ENCODE peak calls at places on chromosomes 2 and 18, in four cellular contexts. One of them, this sample, is unnamed.

GRCh38 chr18:49162226-49162848 is 211.6 kb upstream of the SMAD7 start:
- DNase-seq in GM23248: no peak
- DNase-seq in NCI-H1092 treated with DMSO at 0.1 percent for 48 hours: no peak
- DNase-seq in stimulated activated CD8-positive, alpha-beta memory T cell treated with anti-CD3 and anti-CD28 coated beads, Interleukin-4, amount 100 ng/mL, for 24 hours: no peak
- DNase-seq in this sample: no peak

GRCh38 chr2:236731767-236732580 is 162.3 kb downstream of the ACKR3 start:
- DNase-seq in GM23248: peak
- DNase-seq in NCI-H1092 treated with DMSO at 0.1 percent for 48 hours: no peak
- DNase-seq in stimulated activated CD8-positive, alpha-beta memory T cell treated with anti-CD3 and anti-CD28 coated beads, Interleukin-4, amount 100 ng/mL, for 24 hours: no peak
- DNase-seq in this sample: no peak

GRCh38 chr2:171210864-171211431 is 50.3 kb upstream of the TLK1 start:
- DNase-seq in GM23248: no peak
- DNase-seq in NCI-H1092 treated with DMSO at 0.1 percent for 48 hours: no peak
- DNase-seq in stimulated activated CD8-positive, alpha-beta memory T cell treated with anti-CD3 and anti-CD28 coated beads, Interleukin-4, amount 100 ng/mL, for 24 hours: no peak
- DNase-seq in this sample: no peak

GRCh38 chr2:238722883-238723282 is 125.0 kb upstream of the TWIST2 start:
- DNase-seq in GM23248: no peak
- DNase-seq in NCI-H1092 treated with DMSO at 0.1 percent for 48 hours: no peak
- DNase-seq in stimulated activated CD8-positive, alpha-beta memory T cell treated with anti-CD3 and anti-CD28 coated beads, Interleukin-4, amount 100 ng/mL, for 24 hours: no peak
- DNase-seq in this sample: no peak

GRCh38 chr2:235711527-235711926 is 217.7 kb downstream of the AGAP1 start:
- DNase-seq in GM23248: no peak
- DNase-seq in NCI-H1092 treated with DMSO at 0.1 percent for 48 hours: no peak
- DNase-seq in stimulated activated CD8-positive, alpha-beta memory T cell treated with anti-CD3 and anti-CD28 coated beads, Interleukin-4, amount 100 ng/mL, for 24 hours: no peak
- DNase-seq in this sample: no peak

GRCh38 chr2:176986579-176986978 is 226.0 kb upstream of the HNRNPA3 start:
- DNase-seq in GM23248: no peak
- DNase-seq in NCI-H1092 treated with DMSO at 0.1 percent for 48 hours: peak
- DNase-seq in stimulated activated CD8-positive, alpha-beta memory T cell treated with anti-CD3 and anti-CD28 coated beads, Interleukin-4, amount 100 ng/mL, for 24 hours: no peak
- DNase-seq in this sample: no peak

GRCh38 chr2:181891966-181892794 is 650 bp downstream of the ITPRID2 start:
- DNase-seq in GM23248: peak
- DNase-seq in NCI-H1092 treated with DMSO at 0.1 percent for 48 hours: peak
- DNase-seq in stimulated activated CD8-positive, alpha-beta memory T cell treated with anti-CD3 and anti-CD28 coated beads, Interleukin-4, amount 100 ng/mL, for 24 hours: peak
- DNase-seq in this sample: peak

GRCh38 chr2:146468578-146468977 is 1376.3 kb upstream of the ACVR2A start:
- DNase-seq in GM23248: no peak
- DNase-seq in NCI-H1092 treated with DMSO at 0.1 percent for 48 hours: no peak
- DNase-seq in stimulated activated CD8-positive, alpha-beta memory T cell treated with anti-CD3 and anti-CD28 coated beads, Interleukin-4, amount 100 ng/mL, for 24 hours: no peak
- DNase-seq in this sample: no peak

GRCh38 chr2:185201063-185201462 is 537.5 kb upstream of the FSIP2 start:
- DNase-seq in GM23248: no peak
- DNase-seq in NCI-H1092 treated with DMSO at 0.1 percent for 48 hours: peak
- DNase-seq in stimulated activated CD8-positive, alpha-beta memory T cell treated with anti-CD3 and anti-CD28 coated beads, Interleukin-4, amount 100 ng/mL, for 24 hours: no peak
- DNase-seq in this sample: no peak

GRCh38 chr2:11976090-11976489 is 229.7 kb downstream of the LPIN1 start:
- DNase-seq in GM23248: no peak
- DNase-seq in NCI-H1092 treated with DMSO at 0.1 percent for 48 hours: no peak
- DNase-seq in stimulated activated CD8-positive, alpha-beta memory T cell treated with anti-CD3 and anti-CD28 coated beads, Interleukin-4, amount 100 ng/mL, for 24 hours: no peak
- DNase-seq in this sample: no peak

GRCh38 chr2:6828299-6828584 is 37.5 kb downstream of the CMPK2 start:
- DNase-seq in GM23248: peak
- DNase-seq in NCI-H1092 treated with DMSO at 0.1 percent for 48 hours: peak
- DNase-seq in stimulated activated CD8-positive, alpha-beta memory T cell treated with anti-CD3 and anti-CD28 coated beads, Interleukin-4, amount 100 ng/mL, for 24 hours: no peak
- DNase-seq in this sample: no peak

GRCh38 chr18:69889009-69889408 is 58.7 kb downstream of the CD226 start:
- DNase-seq in GM23248: no peak
- DNase-seq in NCI-H1092 treated with DMSO at 0.1 percent for 48 hours: no peak
- DNase-seq in stimulated activated CD8-positive, alpha-beta memory T cell treated with anti-CD3 and anti-CD28 coated beads, Interleukin-4, amount 100 ng/mL, for 24 hours: no peak
- DNase-seq in this sample: no peak

GRCh38 chr2:207635468-207636200 is 10.4 kb upstream of the METTL21A start:
- DNase-seq in GM23248: peak
- DNase-seq in NCI-H1092 treated with DMSO at 0.1 percent for 48 hours: no peak
- DNase-seq in stimulated activated CD8-positive, alpha-beta memory T cell treated with anti-CD3 and anti-CD28 coated beads, Interleukin-4, amount 100 ng/mL, for 24 hours: no peak
- DNase-seq in this sample: no peak

GRCh38 chr2:63052411-63053234 is 2.0 kb downstream of the OTX1 start:
- DNase-seq in GM23248: no peak
- DNase-seq in NCI-H1092 treated with DMSO at 0.1 percent for 48 hours: no peak
- DNase-seq in stimulated activated CD8-positive, alpha-beta memory T cell treated with anti-CD3 and anti-CD28 coated beads, Interleukin-4, amount 100 ng/mL, for 24 hours: no peak
- DNase-seq in this sample: no peak

GRCh38 chr2:166373951-166374350 is 1.8 kb downstream of the SCN9A start:
- DNase-seq in GM23248: peak
- DNase-seq in NCI-H1092 treated with DMSO at 0.1 percent for 48 hours: peak
- DNase-seq in stimulated activated CD8-positive, alpha-beta memory T cell treated with anti-CD3 and anti-CD28 coated beads, Interleukin-4, amount 100 ng/mL, for 24 hours: no peak
- DNase-seq in this sample: no peak